ENCODE peak calls at places on chromosomes 7 and 10, in seven cellular contexts. U is sigmoid colon, Z is testis, A is prostate gland, P is H1, T is K562, B is IMR-90. M is an unnamed sample.

GRCh38 chr10:132360766-132361447 is 28.9 kb downstream of the LRRC27 start:
- DNase-seq in U (peak; percentile 64), Z (peak; percentile 37), A (no peak), P (no peak), T (peak; percentile 66), B (no peak), M (no peak)

GRCh38 chr10:11448545-11449244 is 162.8 kb downstream of the USP6NL start:
- DNase-seq in U (no peak), Z (no peak), A (no peak), P (no peak), T (no peak), B (no peak), M (no peak)

GRCh38 chr7:5495581-5496375 is 72.1 kb upstream of the TNRC18 start:
- DNase-seq in U (peak; percentile 95), Z (peak; percentile 85), A (peak; percentile 89), P (no peak), T (no peak), B (no peak), M (peak; percentile 76)

GRCh38 chr7:134289423-134289822 is 27.3 kb downstream of the SLC35B4 start:
- DNase-seq in U (no peak), Z (no peak), A (no peak), P (no peak), T (no peak), B (no peak), M (no peak)

GRCh38 chr10:3074145-3074665 is 6.9 kb downstream of the PFKP start:
- DNase-seq in U (peak; percentile 62), Z (no peak), A (no peak), P (no peak), T (peak; percentile 74), B (peak; percentile 47), M (no peak)

GRCh38 chr10:7876541-7877127 is 58.3 kb downstream of the TAF3 start:
- DNase-seq in U (no peak), Z (no peak), A (no peak), P (no peak), T (no peak), B (no peak), M (no peak)

GRCh38 chr10:113565364-113565763 is 12.5 kb downstream of the HABP2 start:
- DNase-seq in U (no peak), Z (no peak), A (no peak), P (no peak), T (no peak), B (no peak), M (no peak)

GRCh38 chr10:119270893-119271361 is 63.6 kb downstream of the GRK5 start:
- DNase-seq in U (no peak), Z (no peak), A (no peak), P (no peak), T (peak; percentile 62), B (peak; percentile 51), M (peak; percentile 95)

GRCh38 chr7:90999989-91000979 is 263.9 kb upstream of the FZD1 start:
- DNase-seq in U (no peak), Z (no peak), A (no peak), P (no peak), T (no peak), B (peak; percentile 47), M (no peak)

GRCh38 chr7:158431941-158432347 is 155.7 kb downstream of the PTPRN2 start:
- DNase-seq in U (peak; percentile 97), Z (peak; percentile 60), A (peak; percentile 43), P (no peak), T (peak; percentile 63), B (peak; percentile 28), M (no peak)

GRCh38 chr7:89200758-89201157 is 405.2 kb upstream of the TEX47 start:
- DNase-seq in U (no peak), Z (no peak), A (no peak), P (no peak), T (no peak), B (no peak), M (no peak)

GRCh38 chr7:105149827-105150226 is 135.8 kb downstream of the KMT2E start:
- DNase-seq in U (no peak), Z (no peak), A (no peak), P (no peak), T (no peak), B (peak; percentile 64), M (no peak)

GRCh38 chr10:119161680-119162079 is 3.8 kb downstream of the SFXN4 start:
- DNase-seq in U (peak; percentile 33), Z (no peak), A (no peak), P (no peak), T (peak; percentile 57), B (peak; percentile 76), M (no peak)

GRCh38 chr7:39746162-39746782 is 122.9 kb downstream of the RALA start:
- DNase-seq in U (peak; percentile 85), Z (peak; percentile 87), A (peak; percentile 75), P (peak; percentile 68), T (peak; percentile 52), B (peak; percentile 83), M (peak; percentile 79)

GRCh38 chr10:131547129-131547799 is 235.7 kb upstream of the TCERG1L start:
- DNase-seq in U (no peak), Z (no peak), A (no peak), P (no peak), T (no peak), B (no peak), M (no peak)

GRCh38 chr10:24465124-24465874 is 256.4 kb downstream of the KIAA1217 start:
- DNase-seq in U (no peak), Z (no peak), A (peak; percentile 70), P (no peak), T (no peak), B (peak; percentile 91), M (no peak)

GRCh38 chr7:22364910-22365309 is 8.0 kb upstream of the RAPGEF5 start:
- DNase-seq in U (no peak), Z (no peak), A (no peak), P (no peak), T (no peak), B (no peak), M (no peak)

GRCh38 chr7:50396856-50397255 is 53.3 kb downstream of the FIGNL1 start:
- DNase-seq in U (no peak), Z (no peak), A (no peak), P (no peak), T (no peak), B (no peak), M (no peak)

GRCh38 chr10:47214520-47214919 is 85.5 kb upstream of the GDF10 start:
- DNase-seq in U (no peak), Z (no peak), A (no peak), P (no peak), T (no peak), B (peak; percentile 8), M (no peak)

GRCh38 chr10:73910764-73911552 is at the start of gene PLAU:
- DNase-seq in U (peak; percentile 74), Z (peak; percentile 41), A (peak; percentile 25), P (no peak), T (peak; percentile 85), B (peak; percentile 57), M (peak; percentile 73)

GRCh38 chr7:2082357-2083038 is 150.2 kb downstream of the MAD1L1 start:
- DNase-seq in U (no peak), Z (peak; percentile 32), A (no peak), P (no peak), T (no peak), B (peak; percentile 92), M (no peak)

GRCh38 chr7:74372060-74372408 is 81.7 kb upstream of the GTF2IRD1 start:
- DNase-seq in U (no peak), Z (no peak), A (no peak), P (no peak), T (no peak), B (no peak), M (no peak)

GRCh38 chr7:66554326-66554725 is 74.4 kb upstream of the KCTD7 start:
- DNase-seq in U (peak; percentile 58), Z (no peak), A (no peak), P (no peak), T (no peak), B (no peak), M (no peak)

GRCh38 chr10:3805791-3806381 is 20.9 kb upstream of the KLF6 start:
- DNase-seq in U (peak; percentile 81), Z (no peak), A (no peak), P (no peak), T (peak; percentile 67), B (peak; percentile 77), M (peak; percentile 61)

DNA sequence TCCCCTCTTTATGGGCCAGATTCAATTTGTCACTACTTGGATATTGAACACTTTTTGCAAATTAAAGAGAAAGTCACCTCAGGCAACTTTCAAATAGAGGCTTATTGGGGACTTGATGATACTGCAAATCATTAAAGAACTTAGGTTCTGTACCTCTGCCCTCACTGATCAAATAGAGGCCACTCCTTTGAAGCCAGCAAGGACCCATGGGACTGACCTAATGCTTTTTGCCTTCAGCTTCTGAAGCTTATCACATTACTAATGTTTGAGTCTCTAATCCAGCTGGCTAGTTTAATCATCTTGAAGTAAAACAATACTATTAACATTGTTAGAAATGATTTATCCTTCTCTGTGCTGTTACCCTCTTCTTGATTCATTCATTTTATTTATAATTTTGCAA is 93.0 kb upstream of the ZNF800 start:
- DNase-seq in U (no peak), Z (no peak), A (no peak), P (no peak), T (no peak), B (no peak), M (no peak)
- H3K27ac ChIP-seq in U (no peak overlapping the region), Z (no peak overlapping the region), A (no peak overlapping the region), P (no peak overlapping the region), T (no peak overlapping the region), B (no peak overlapping the region), M (no peak overlapping the region)

GRCh38 chr10:69629897-69630650 is at the start of gene FAM241B:
- DNase-seq in U (peak; percentile 80), Z (peak; percentile 79), A (peak; percentile 71), P (no peak), T (peak; percentile 96), B (peak; percentile 5), M (peak; percentile 60)
- TF ChIP-seq POLR2A in U (no peak), Z (no peak), A (peak; percentile 60), P (no peak), T (peak; percentile 25), B (no peak), M (no peak)

DNA sequence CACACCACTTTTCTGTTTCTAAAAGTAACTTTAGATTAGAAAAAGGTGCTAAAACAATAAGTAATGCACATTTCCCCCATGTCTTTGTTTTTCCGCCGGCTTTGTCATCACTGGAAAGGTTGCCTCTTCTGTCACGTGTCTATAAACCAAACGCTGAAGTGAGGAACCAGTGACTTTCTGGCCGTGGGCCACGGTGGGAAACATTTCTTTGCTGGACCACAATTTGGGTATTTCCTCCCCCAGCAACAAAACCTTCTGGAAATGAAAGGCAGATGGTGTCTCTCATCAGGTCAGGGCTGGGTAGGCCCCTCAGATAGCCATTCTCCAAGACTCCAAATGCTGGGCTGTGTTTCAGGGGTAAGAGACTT is 174.5 kb downstream of the SH3PXD2A start:
- DNase-seq in U (no peak), Z (no peak), A (no peak), P (no peak), T (no peak), B (no peak), M (no peak)
- H3K27ac ChIP-seq in U (no peak overlapping the region), Z (no peak overlapping the region), A (no peak overlapping the region), P (no peak overlapping the region), T (no peak overlapping the region), B (peak overlapping the region; percentile 45), M (no peak overlapping the region)

DNA sequence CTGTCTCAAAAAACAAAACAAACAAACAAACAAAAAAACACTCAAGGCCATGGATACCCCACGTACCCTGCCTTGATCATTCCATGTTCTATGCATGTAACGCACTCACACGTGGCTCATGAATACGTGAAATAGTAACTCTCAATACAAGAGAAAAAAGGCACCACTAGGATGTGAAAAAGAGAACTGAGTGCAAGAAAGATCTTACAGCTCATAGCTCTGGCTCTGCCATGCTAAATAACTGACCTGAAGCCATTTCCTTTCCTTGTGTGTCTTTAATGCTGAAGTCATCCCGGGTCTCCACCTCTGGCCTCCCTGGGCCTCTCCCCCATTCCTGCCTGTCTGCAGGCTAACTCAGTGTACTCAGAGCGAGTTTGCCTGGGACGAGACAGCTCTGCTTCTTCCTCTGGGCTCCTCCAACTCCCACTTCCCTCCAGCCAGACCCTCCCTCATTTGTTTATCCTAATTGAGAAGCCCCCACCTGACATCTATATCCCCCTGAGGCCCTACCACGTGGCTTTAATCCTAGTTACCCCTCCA is 117.3 kb downstream of the PRPF18 start:
- DNase-seq in U (no peak), Z (no peak), A (no peak), P (no peak), T (no peak), B (no peak), M (no peak)
- TF ChIP-seq POLR2A in U (no peak), Z (no peak), A (no peak), P (no peak), T (no peak), B (no peak), M (no peak)

M was measured in heart left ventricle.